ENCODE peak calls at places on chromosomes 11 and 22, in nine cellular contexts. One of them, this sample, is unnamed.

GRCh38 chr11:57566035-57566504 is 1.4 kb downstream of the UBE2L6 start:
- DNase-seq in iris pigment epithelial cell: peak; percentile 80
- DNase-seq in cortex of kidney: no peak
- DNase-seq in cardiac fibroblast: peak; percentile 48
- DNase-seq in AML-193: peak; percentile 59
- DNase-seq in activated T-helper 1 cell treated with anti-CD3 and anti-CD28 coated beads, Interleukin-12 subunit alpha, Interleukin-12 subunit beta, Interleukin-2, Interleukin-4 antibody, amounts not matched to agents 30 ng/mL and 10 ng/mL and 1 ng/mL, durations not matched to agents 14 hours and 24 hours and 36 hours: peak; percentile 40
- DNase-seq in NCI-H774: no peak
- DNase-seq in NCI-H460: no peak
- DNase-seq in brain microvascular endothelial cell: peak; percentile 20
- DNase-seq in this sample: peak; percentile 40

GRCh38 chr22:29116397-29117123 is 43.7 kb downstream of the KREMEN1 start:
- DNase-seq in iris pigment epithelial cell: peak; percentile 69
- DNase-seq in cortex of kidney: no peak
- DNase-seq in cardiac fibroblast: no peak
- DNase-seq in AML-193: no peak
- DNase-seq in activated T-helper 1 cell treated with anti-CD3 and anti-CD28 coated beads, Interleukin-12 subunit alpha, Interleukin-12 subunit beta, Interleukin-2, Interleukin-4 antibody, amounts not matched to agents 30 ng/mL and 10 ng/mL and 1 ng/mL, durations not matched to agents 14 hours and 24 hours and 36 hours: no peak
- DNase-seq in NCI-H774: no peak
- DNase-seq in NCI-H460: no peak
- DNase-seq in brain microvascular endothelial cell: no peak
- DNase-seq in this sample: no peak

GRCh38 chr22:50576070-50576469 is 2.2 kb downstream of the CPT1B start:
- DNase-seq in iris pigment epithelial cell: peak; percentile 31
- DNase-seq in cortex of kidney: no peak
- DNase-seq in cardiac fibroblast: peak; percentile 48
- DNase-seq in AML-193: no peak
- DNase-seq in activated T-helper 1 cell treated with anti-CD3 and anti-CD28 coated beads, Interleukin-12 subunit alpha, Interleukin-12 subunit beta, Interleukin-2, Interleukin-4 antibody, amounts not matched to agents 30 ng/mL and 10 ng/mL and 1 ng/mL, durations not matched to agents 14 hours and 24 hours and 36 hours: no peak
- DNase-seq in NCI-H774: no peak
- DNase-seq in NCI-H460: peak; percentile 41
- DNase-seq in brain microvascular endothelial cell: peak; percentile 12
- DNase-seq in this sample: no peak

GRCh38 chr11:111605681-111606080 is 3.4 kb downstream of the SIK2 start:
- DNase-seq in iris pigment epithelial cell: no peak
- DNase-seq in cortex of kidney: no peak
- DNase-seq in cardiac fibroblast: no peak
- DNase-seq in AML-193: no peak
- DNase-seq in activated T-helper 1 cell treated with anti-CD3 and anti-CD28 coated beads, Interleukin-12 subunit alpha, Interleukin-12 subunit beta, Interleukin-2, Interleukin-4 antibody, amounts not matched to agents 30 ng/mL and 10 ng/mL and 1 ng/mL, durations not matched to agents 14 hours and 24 hours and 36 hours: no peak
- DNase-seq in NCI-H774: no peak
- DNase-seq in NCI-H460: no peak
- DNase-seq in brain microvascular endothelial cell: no peak
- DNase-seq in this sample: no peak

GRCh38 chr11:75011357-75011756 is 22.6 kb downstream of the NEU3 start:
- DNase-seq in iris pigment epithelial cell: no peak
- DNase-seq in cortex of kidney: no peak
- DNase-seq in cardiac fibroblast: no peak
- DNase-seq in AML-193: no peak
- DNase-seq in activated T-helper 1 cell treated with anti-CD3 and anti-CD28 coated beads, Interleukin-12 subunit alpha, Interleukin-12 subunit beta, Interleukin-2, Interleukin-4 antibody, amounts not matched to agents 30 ng/mL and 10 ng/mL and 1 ng/mL, durations not matched to agents 14 hours and 24 hours and 36 hours: no peak
- DNase-seq in NCI-H774: no peak
- DNase-seq in NCI-H460: no peak
- DNase-seq in brain microvascular endothelial cell: no peak
- DNase-seq in this sample: no peak

GRCh38 chr11:9132203-9132878 is 40.9 kb upstream of the SCUBE2 start:
- DNase-seq in iris pigment epithelial cell: no peak
- DNase-seq in cortex of kidney: no peak
- DNase-seq in cardiac fibroblast: no peak
- DNase-seq in AML-193: no peak
- DNase-seq in activated T-helper 1 cell treated with anti-CD3 and anti-CD28 coated beads, Interleukin-12 subunit alpha, Interleukin-12 subunit beta, Interleukin-2, Interleukin-4 antibody, amounts not matched to agents 30 ng/mL and 10 ng/mL and 1 ng/mL, durations not matched to agents 14 hours and 24 hours and 36 hours: no peak
- DNase-seq in NCI-H774: no peak
- DNase-seq in NCI-H460: no peak
- DNase-seq in brain microvascular endothelial cell: no peak
- DNase-seq in this sample: no peak

GRCh38 chr11:62392944-62393628 is 25.7 kb upstream of the SCGB1A1 start:
- DNase-seq in iris pigment epithelial cell: no peak
- DNase-seq in cortex of kidney: no peak
- DNase-seq in cardiac fibroblast: no peak
- DNase-seq in AML-193: no peak
- DNase-seq in activated T-helper 1 cell treated with anti-CD3 and anti-CD28 coated beads, Interleukin-12 subunit alpha, Interleukin-12 subunit beta, Interleukin-2, Interleukin-4 antibody, amounts not matched to agents 30 ng/mL and 10 ng/mL and 1 ng/mL, durations not matched to agents 14 hours and 24 hours and 36 hours: no peak
- DNase-seq in NCI-H774: no peak
- DNase-seq in NCI-H460: peak; percentile 5
- DNase-seq in brain microvascular endothelial cell: no peak
- DNase-seq in this sample: no peak

GRCh38 chr11:130001491-130002351 is 914 bp downstream of the PRDM10 start:
- DNase-seq in iris pigment epithelial cell: peak; percentile 36
- DNase-seq in cortex of kidney: no peak
- DNase-seq in cardiac fibroblast: peak; percentile 45
- DNase-seq in AML-193: no peak
- DNase-seq in activated T-helper 1 cell treated with anti-CD3 and anti-CD28 coated beads, Interleukin-12 subunit alpha, Interleukin-12 subunit beta, Interleukin-2, Interleukin-4 antibody, amounts not matched to agents 30 ng/mL and 10 ng/mL and 1 ng/mL, durations not matched to agents 14 hours and 24 hours and 36 hours: peak; percentile 2
- DNase-seq in NCI-H774: peak; percentile 25
- DNase-seq in NCI-H460: no peak
- DNase-seq in brain microvascular endothelial cell: peak; percentile 12
- DNase-seq in this sample: no peak

GRCh38 chr11:103700605-103701004 is 335.8 kb upstream of the DDI1 start:
- DNase-seq in iris pigment epithelial cell: peak; percentile 81
- DNase-seq in cortex of kidney: no peak
- DNase-seq in cardiac fibroblast: peak; percentile 89
- DNase-seq in AML-193: no peak
- DNase-seq in activated T-helper 1 cell treated with anti-CD3 and anti-CD28 coated beads, Interleukin-12 subunit alpha, Interleukin-12 subunit beta, Interleukin-2, Interleukin-4 antibody, amounts not matched to agents 30 ng/mL and 10 ng/mL and 1 ng/mL, durations not matched to agents 14 hours and 24 hours and 36 hours: no peak
- DNase-seq in NCI-H774: no peak
- DNase-seq in NCI-H460: no peak
- DNase-seq in brain microvascular endothelial cell: peak; percentile 63
- DNase-seq in this sample: no peak

GRCh38 chr11:66113132-66113856 is 43.2 kb downstream of the PACS1 start:
- DNase-seq in iris pigment epithelial cell: peak; percentile 92
- DNase-seq in cortex of kidney: no peak
- DNase-seq in cardiac fibroblast: peak; percentile 94
- DNase-seq in AML-193: no peak
- DNase-seq in activated T-helper 1 cell treated with anti-CD3 and anti-CD28 coated beads, Interleukin-12 subunit alpha, Interleukin-12 subunit beta, Interleukin-2, Interleukin-4 antibody, amounts not matched to agents 30 ng/mL and 10 ng/mL and 1 ng/mL, durations not matched to agents 14 hours and 24 hours and 36 hours: no peak
- DNase-seq in NCI-H774: no peak
- DNase-seq in NCI-H460: peak; percentile 46
- DNase-seq in brain microvascular endothelial cell: peak; percentile 84
- DNase-seq in this sample: no peak

GRCh38 chr11:5815534-5815933 is 6.8 kb downstream of the OR52N2 start:
- DNase-seq in iris pigment epithelial cell: no peak
- DNase-seq in cortex of kidney: no peak
- DNase-seq in cardiac fibroblast: peak; percentile 23
- DNase-seq in AML-193: peak; percentile 87
- DNase-seq in activated T-helper 1 cell treated with anti-CD3 and anti-CD28 coated beads, Interleukin-12 subunit alpha, Interleukin-12 subunit beta, Interleukin-2, Interleukin-4 antibody, amounts not matched to agents 30 ng/mL and 10 ng/mL and 1 ng/mL, durations not matched to agents 14 hours and 24 hours and 36 hours: no peak
- DNase-seq in NCI-H774: no peak
- DNase-seq in NCI-H460: no peak
- DNase-seq in brain microvascular endothelial cell: no peak
- DNase-seq in this sample: no peak

GRCh38 chr11:83956119-83956697 is 670.0 kb upstream of the CCDC90B start:
- DNase-seq in iris pigment epithelial cell: no peak
- DNase-seq in cortex of kidney: no peak
- DNase-seq in cardiac fibroblast: no peak
- DNase-seq in AML-193: no peak
- DNase-seq in activated T-helper 1 cell treated with anti-CD3 and anti-CD28 coated beads, Interleukin-12 subunit alpha, Interleukin-12 subunit beta, Interleukin-2, Interleukin-4 antibody, amounts not matched to agents 30 ng/mL and 10 ng/mL and 1 ng/mL, durations not matched to agents 14 hours and 24 hours and 36 hours: no peak
- DNase-seq in NCI-H774: no peak
- DNase-seq in NCI-H460: no peak
- DNase-seq in brain microvascular endothelial cell: no peak
- DNase-seq in this sample: peak; percentile 24

GRCh38 chr22:36409911-36410756 is 22.4 kb upstream of the MYH9 start:
- DNase-seq in iris pigment epithelial cell: peak; percentile 72
- DNase-seq in cortex of kidney: no peak
- DNase-seq in cardiac fibroblast: no peak
- DNase-seq in AML-193: no peak
- DNase-seq in activated T-helper 1 cell treated with anti-CD3 and anti-CD28 coated beads, Interleukin-12 subunit alpha, Interleukin-12 subunit beta, Interleukin-2, Interleukin-4 antibody, amounts not matched to agents 30 ng/mL and 10 ng/mL and 1 ng/mL, durations not matched to agents 14 hours and 24 hours and 36 hours: peak; percentile 52
- DNase-seq in NCI-H774: peak; percentile 92
- DNase-seq in NCI-H460: peak; percentile 72
- DNase-seq in brain microvascular endothelial cell: no peak
- DNase-seq in this sample: peak; percentile 99

GRCh38 chr22:37661160-37661924 is 2.8 kb downstream of the PDXP start:
- DNase-seq in iris pigment epithelial cell: peak; percentile 77
- DNase-seq in cortex of kidney: no peak
- DNase-seq in cardiac fibroblast: peak; percentile 83
- DNase-seq in AML-193: peak; percentile 31
- DNase-seq in activated T-helper 1 cell treated with anti-CD3 and anti-CD28 coated beads, Interleukin-12 subunit alpha, Interleukin-12 subunit beta, Interleukin-2, Interleukin-4 antibody, amounts not matched to agents 30 ng/mL and 10 ng/mL and 1 ng/mL, durations not matched to agents 14 hours and 24 hours and 36 hours: no peak
- DNase-seq in NCI-H774: peak; percentile 16
- DNase-seq in NCI-H460: no peak
- DNase-seq in brain microvascular endothelial cell: peak; percentile 60
- DNase-seq in this sample: no peak

GRCh38 chr22:32475428-32476010 is 908 bp downstream of the FBXO7 start:
- DNase-seq in iris pigment epithelial cell: peak; percentile 70
- DNase-seq in cortex of kidney: no peak
- DNase-seq in cardiac fibroblast: peak; percentile 73
- DNase-seq in AML-193: no peak
- DNase-seq in activated T-helper 1 cell treated with anti-CD3 and anti-CD28 coated beads, Interleukin-12 subunit alpha, Interleukin-12 subunit beta, Interleukin-2, Interleukin-4 antibody, amounts not matched to agents 30 ng/mL and 10 ng/mL and 1 ng/mL, durations not matched to agents 14 hours and 24 hours and 36 hours: peak; percentile 17
- DNase-seq in NCI-H774: no peak
- DNase-seq in NCI-H460: no peak
- DNase-seq in brain microvascular endothelial cell: no peak
- DNase-seq in this sample: peak; percentile 61

GRCh38 chr11:29119116-29119515 is 897.7 kb downstream of the KCNA4 start:
- DNase-seq in iris pigment epithelial cell: peak; percentile 80
- DNase-seq in cortex of kidney: no peak
- DNase-seq in cardiac fibroblast: peak; percentile 79
- DNase-seq in AML-193: no peak
- DNase-seq in activated T-helper 1 cell treated with anti-CD3 and anti-CD28 coated beads, Interleukin-12 subunit alpha, Interleukin-12 subunit beta, Interleukin-2, Interleukin-4 antibody, amounts not matched to agents 30 ng/mL and 10 ng/mL and 1 ng/mL, durations not matched to agents 14 hours and 24 hours and 36 hours: no peak
- DNase-seq in NCI-H774: no peak
- DNase-seq in NCI-H460: peak; percentile 33
- DNase-seq in brain microvascular endothelial cell: peak; percentile 63
- DNase-seq in this sample: no peak

GRCh38 chr11:10021563-10021962 is 272.5 kb downstream of the SBF2 start:
- DNase-seq in iris pigment epithelial cell: no peak
- DNase-seq in cortex of kidney: no peak
- DNase-seq in cardiac fibroblast: no peak
- DNase-seq in AML-193: no peak
- DNase-seq in activated T-helper 1 cell treated with anti-CD3 and anti-CD28 coated beads, Interleukin-12 subunit alpha, Interleukin-12 subunit beta, Interleukin-2, Interleukin-4 antibody, amounts not matched to agents 30 ng/mL and 10 ng/mL and 1 ng/mL, durations not matched to agents 14 hours and 24 hours and 36 hours: no peak
- DNase-seq in NCI-H774: no peak
- DNase-seq in NCI-H460: no peak
- DNase-seq in brain microvascular endothelial cell: no peak
- DNase-seq in this sample: no peak

GRCh38 chr22:30582788-30583575 is 8.5 kb upstream of the GAL3ST1 start:
- DNase-seq in iris pigment epithelial cell: no peak
- DNase-seq in cortex of kidney: no peak
- DNase-seq in cardiac fibroblast: no peak
- DNase-seq in AML-193: no peak
- DNase-seq in activated T-helper 1 cell treated with anti-CD3 and anti-CD28 coated beads, Interleukin-12 subunit alpha, Interleukin-12 subunit beta, Interleukin-2, Interleukin-4 antibody, amounts not matched to agents 30 ng/mL and 10 ng/mL and 1 ng/mL, durations not matched to agents 14 hours and 24 hours and 36 hours: no peak
- DNase-seq in NCI-H774: no peak
- DNase-seq in NCI-H460: no peak
- DNase-seq in brain microvascular endothelial cell: no peak
- DNase-seq in this sample: no peak

GRCh38 chr11:115497303-115497702 is 6.9 kb downstream of the CADM1 start:
- DNase-seq in iris pigment epithelial cell: no peak
- DNase-seq in cortex of kidney: no peak
- DNase-seq in cardiac fibroblast: no peak
- DNase-seq in AML-193: no peak
- DNase-seq in activated T-helper 1 cell treated with anti-CD3 and anti-CD28 coated beads, Interleukin-12 subunit alpha, Interleukin-12 subunit beta, Interleukin-2, Interleukin-4 antibody, amounts not matched to agents 30 ng/mL and 10 ng/mL and 1 ng/mL, durations not matched to agents 14 hours and 24 hours and 36 hours: no peak
- DNase-seq in NCI-H774: no peak
- DNase-seq in NCI-H460: no peak
- DNase-seq in brain microvascular endothelial cell: no peak
- DNase-seq in this sample: no peak

GRCh38 chr11:70915158-70915795 is 337.1 kb downstream of the SHANK2 start:
- DNase-seq in iris pigment epithelial cell: no peak
- DNase-seq in cortex of kidney: no peak
- DNase-seq in cardiac fibroblast: no peak
- DNase-seq in AML-193: no peak
- DNase-seq in activated T-helper 1 cell treated with anti-CD3 and anti-CD28 coated beads, Interleukin-12 subunit alpha, Interleukin-12 subunit beta, Interleukin-2, Interleukin-4 antibody, amounts not matched to agents 30 ng/mL and 10 ng/mL and 1 ng/mL, durations not matched to agents 14 hours and 24 hours and 36 hours: no peak
- DNase-seq in NCI-H774: no peak
- DNase-seq in NCI-H460: no peak
- DNase-seq in brain microvascular endothelial cell: no peak
- DNase-seq in this sample: no peak

GRCh38 chr22:19842386-19843106 is 12.1 kb downstream of the GNB1L start:
- DNase-seq in iris pigment epithelial cell: no peak
- DNase-seq in cortex of kidney: no peak
- DNase-seq in cardiac fibroblast: no peak
- DNase-seq in AML-193: no peak
- DNase-seq in activated T-helper 1 cell treated with anti-CD3 and anti-CD28 coated beads, Interleukin-12 subunit alpha, Interleukin-12 subunit beta, Interleukin-2, Interleukin-4 antibody, amounts not matched to agents 30 ng/mL and 10 ng/mL and 1 ng/mL, durations not matched to agents 14 hours and 24 hours and 36 hours: no peak
- DNase-seq in NCI-H774: no peak
- DNase-seq in NCI-H460: no peak
- DNase-seq in brain microvascular endothelial cell: no peak
- DNase-seq in this sample: no peak

This sample was measured in pancreas.